ENCODE peak calls at places on chromosomes 11 and 22, in six cellular contexts. W is IMR-90, M is mesendoderm, F is mesenchymal stem cell, N is H1, T is neuronal stem cell. K is an unnamed sample.

GRCh38 chr11:7077101-7077500 is 11.7 kb upstream of the RBMXL2 start:
- DNase-seq in W (no peak), M (peak), F (no peak), N (peak), T (peak), K (peak)

GRCh38 chr11:1339066-1339675 is 29.7 kb upstream of the TOLLIP start:
- DNase-seq in W (no peak), M (no peak), F (no peak), N (no peak), T (no peak), K (no peak)

GRCh38 chr22:38738475-38739070 is 17.2 kb downstream of the SUN2 start:
- DNase-seq in W (no peak), M (no peak), F (no peak), N (no peak), T (no peak), K (no peak)

GRCh38 chr11:3986301-3986700 is 108.3 kb upstream of the RRM1 start:
- DNase-seq in W (no peak), M (no peak), F (no peak), N (no peak), T (no peak), K (no peak)

GRCh38 chr11:116856423-116856822 is 19.0 kb upstream of the APOA1 start:
- DNase-seq in W (no peak), M (no peak), F (no peak), N (no peak), T (no peak), K (no peak)

GRCh38 chr11:92393218-92393617 is 168.6 kb downstream of the FAT3 start:
- DNase-seq in W (no peak), M (no peak), F (no peak), N (no peak), T (no peak), K (no peak)

GRCh38 chr11:10502065-10502680 is 38.8 kb downstream of the RNF141 start:
- DNase-seq in W (no peak), M (no peak), F (no peak), N (no peak), T (no peak), K (no peak)

GRCh38 chr11:68806931-68807844 is 34.5 kb downstream of the CPT1A start:
- DNase-seq in W (peak), M (no peak), F (peak), N (no peak), T (no peak), K (no peak)

GRCh38 chr11:428295-428694 is 13.5 kb upstream of the SIGIRR start:
- DNase-seq in W (no peak), M (no peak), F (no peak), N (no peak), T (no peak), K (no peak)

GRCh38 chr11:61493832-61494231 is 14.7 kb upstream of the LRRC10B start:
- DNase-seq in W (no peak), M (no peak), F (no peak), N (no peak), T (no peak), K (no peak)

GRCh38 chr11:77730789-77731188 is 89.7 kb downstream of the RSF1 start:
- DNase-seq in W (no peak), M (no peak), F (no peak), N (no peak), T (no peak), K (no peak)

GRCh38 chr22:30392661-30393321 is 4.0 kb upstream of the SEC14L2 start:
- DNase-seq in W (no peak), M (peak), F (no peak), N (no peak), T (no peak), K (no peak)

GRCh38 chr11:133064152-133064877 is 468.0 kb downstream of the OPCML start:
- DNase-seq in W (peak), M (peak), F (peak), N (peak), T (peak), K (no peak)

GRCh38 chr11:83035070-83035854 is 36.4 kb downstream of the RAB30 start:
- DNase-seq in W (no peak), M (no peak), F (peak), N (no peak), T (no peak), K (no peak)

GRCh38 chr11:2587976-2588748 is 111.6 kb downstream of the KCNQ1OT1 start:
- DNase-seq in W (no peak), M (no peak), F (no peak), N (no peak), T (no peak), K (no peak)

GRCh38 chr11:19919050-19919561 is 206.5 kb downstream of the NAV2 start:
- DNase-seq in W (peak), M (no peak), F (peak), N (no peak), T (no peak), K (peak)

GRCh38 chr11:132858203-132858602 is 674.1 kb downstream of the OPCML start:
- DNase-seq in W (peak), M (peak), F (peak), N (peak), T (no peak), K (no peak)

GRCh38 chr11:38818720-38819119 is 2220.7 kb upstream of the RAG2 start:
- DNase-seq in W (peak), M (no peak), F (peak), N (no peak), T (no peak), K (no peak)

GRCh38 chr11:119684361-119685072 is 44.5 kb downstream of the NECTIN1 start:
- DNase-seq in W (peak), M (peak), F (peak), N (no peak), T (no peak), K (no peak)

GRCh38 chr22:37534445-37534844 is 15.2 kb upstream of the CARD10 start:
- DNase-seq in W (no peak), M (no peak), F (no peak), N (no peak), T (no peak), K (no peak)

GRCh38 chr11:110858556-110858921 is 146.3 kb upstream of the ARHGAP20 start:
- DNase-seq in W (no peak), M (no peak), F (no peak), N (no peak), T (no peak), K (no peak)

GRCh38 chr11:110429614-110430266 is at the start of gene FDX1:
- DNase-seq in W (peak), M (peak), F (peak), N (peak), T (peak), K (peak)

GRCh38 chr22:46622081-46622521 is 1.9 kb downstream of the GRAMD4 start:
- DNase-seq in W (no peak), M (no peak), F (no peak), N (peak), T (no peak), K (no peak)

GRCh38 chr11:124863826-124864165 is 1.4 kb upstream of the ROBO3 start:
- DNase-seq in W (no peak), M (peak), F (no peak), N (no peak), T (no peak), K (no peak)

GRCh38 chr11:118216621-118217526 is 7.9 kb downstream of the JAML start:
- DNase-seq in W (no peak), M (no peak), F (no peak), N (no peak), T (no peak), K (no peak)

GRCh38 chr22:41562461-41562860 is 1.7 kb downstream of the CSDC2 start:
- DNase-seq in W (no peak), M (no peak), F (no peak), N (no peak), T (no peak), K (no peak)

GRCh38 chr11:45896392-45897068 is 10.5 kb downstream of the FREY1 start:
- DNase-seq in W (no peak), M (peak), F (no peak), N (peak), T (peak), K (no peak)

GRCh38 chr11:12321217-12321937 is 56.0 kb upstream of the PARVA start:
- DNase-seq in W (peak), M (no peak), F (no peak), N (no peak), T (no peak), K (no peak)

GRCh38 chr11:78714539-78714938 is 139.9 kb upstream of the NARS2 start:
- DNase-seq in W (no peak), M (no peak), F (no peak), N (no peak), T (no peak), K (no peak)

GRCh38 chr11:119894916-119895315 is 165.9 kb upstream of the NECTIN1 start:
- DNase-seq in W (no peak), M (no peak), F (no peak), N (no peak), T (no peak), K (no peak)

GRCh38 chr11:48043998-48044512 is 63.7 kb downstream of the PTPRJ start:
- DNase-seq in W (no peak), M (no peak), F (no peak), N (no peak), T (no peak), K (no peak)
- H3K4me3 ChIP-seq in W (no peak), M (no peak), F (no peak), N (no peak), T (no peak), K (no peak)

DNA sequence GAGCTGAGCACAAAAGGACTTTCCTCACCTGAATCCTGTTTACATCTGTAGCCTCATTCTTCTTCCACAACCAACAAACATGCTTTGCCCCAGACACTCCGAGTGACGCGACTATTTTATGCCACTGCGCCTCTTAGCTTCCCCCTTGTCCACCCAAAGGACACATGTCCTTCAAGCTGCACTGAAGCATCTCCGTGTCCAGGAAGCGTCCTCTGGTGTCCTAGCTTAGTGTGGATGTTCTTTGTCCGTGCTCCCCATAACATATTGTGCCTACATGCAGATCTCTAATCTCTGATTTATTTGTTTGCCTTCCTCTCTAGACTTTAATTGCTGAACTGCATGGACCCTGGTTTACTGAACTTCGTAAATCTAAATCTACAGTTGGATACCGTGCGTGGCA is 20.1 kb upstream of the CECR2 start:
- DNase-seq in W (no peak), M (no peak), F (no peak), N (no peak), T (no peak), K (no peak)
- H3K18ac ChIP-seq in W (no peak), M (no peak), F (no peak), N (no peak), T (no peak), K (no peak)

GRCh38 chr11:32082346-32082986 is 8.4 kb upstream of the RCN1 start:
- DNase-seq in W (no peak), M (no peak), F (no peak), N (no peak), T (no peak), K (no peak)

GRCh38 chr11:32090774-32091370 is at the start of gene RCN1:
- DNase-seq in W (peak), M (peak), F (peak), N (peak), T (peak), K (peak)

GRCh38 chr11:32092581-32093170 is 1.8 kb downstream of the RCN1 start:
- DNase-seq in W (no peak), M (peak), F (no peak), N (no peak), T (peak), K (no peak)

GRCh38 chr11:32087602-32088001 is 3.3 kb upstream of the RCN1 start:
- DNase-seq in W (peak), M (no peak), F (peak), N (no peak), T (no peak), K (no peak)

GRCh38 chr11:32088117-32088941 is 2.5 kb upstream of the RCN1 start:
- DNase-seq in W (peak), M (peak), F (peak), N (no peak), T (no peak), K (peak)
- H3K4me3 ChIP-seq in W (peak), M (no peak), F (peak), N (no peak), T (no peak), K (no peak)

GRCh38 chr11:74957937-74958629 is 9.0 kb downstream of the SPCS2 start:
- DNase-seq in W (no peak), M (no peak), F (no peak), N (no peak), T (no peak), K (no peak)
- H3K18ac ChIP-seq in W (no peak), M (no peak), F (no peak), N (no peak), T (no peak), K (no peak)

K was measured in trophoblast cell.